ENCODE peak calls at places on chromosomes 3 and 15, in nine cellular contexts. One of them, this sample, is unnamed.

GRCh38 chr3:183822631-183823030 is 2.7 kb downstream of the MAP6D1 start:
- DNase-seq in heart right ventricle: no peak
- DNase-seq in psoas muscle: no peak
- DNase-seq in RWPE2: no peak
- DNase-seq in PC-9: no peak
- DNase-seq in testis: no peak
- DNase-seq in CD8-positive, alpha-beta T cell: no peak
- DNase-seq in sigmoid colon: no peak
- DNase-seq in left ventricle myocardium inferior: no peak
- DNase-seq in this sample: no peak

GRCh38 chr3:38005076-38006020 is 14.8 kb downstream of the VILL start:
- DNase-seq in testis: peak; percentile 94
- DNase-seq in CD8-positive, alpha-beta T cell: no peak
- DNase-seq in sigmoid colon: no peak
- DNase-seq in heart right ventricle: peak; percentile 62
- DNase-seq in psoas muscle: peak; percentile 66
- DNase-seq in left ventricle myocardium inferior: peak; percentile 82
- DNase-seq in RWPE2: no peak
- DNase-seq in PC-9: no peak
- DNase-seq in this sample: peak; percentile 82

GRCh38 chr15:89028036-89028435 is 60.2 kb upstream of the ABHD2 start:
- DNase-seq in PC-9: no peak
- DNase-seq in psoas muscle: no peak
- DNase-seq in left ventricle myocardium inferior: no peak
- DNase-seq in sigmoid colon: no peak
- DNase-seq in RWPE2: no peak
- DNase-seq in testis: no peak
- DNase-seq in CD8-positive, alpha-beta T cell: no peak
- DNase-seq in heart right ventricle: no peak
- DNase-seq in this sample: no peak

GRCh38 chr15:76753771-76754170 is 151.4 kb downstream of the SCAPER start:
- DNase-seq in sigmoid colon: no peak
- DNase-seq in heart right ventricle: no peak
- DNase-seq in PC-9: no peak
- DNase-seq in psoas muscle: no peak
- DNase-seq in CD8-positive, alpha-beta T cell: no peak
- DNase-seq in RWPE2: no peak
- DNase-seq in left ventricle myocardium inferior: no peak
- DNase-seq in testis: no peak
- DNase-seq in this sample: no peak

GRCh38 chr15:66570842-66571241 is 5.0 kb upstream of the LCTL start:
- DNase-seq in PC-9: no peak
- DNase-seq in psoas muscle: no peak
- DNase-seq in heart right ventricle: no peak
- DNase-seq in sigmoid colon: no peak
- DNase-seq in left ventricle myocardium inferior: no peak
- DNase-seq in RWPE2: no peak
- DNase-seq in testis: no peak
- DNase-seq in CD8-positive, alpha-beta T cell: no peak
- DNase-seq in this sample: no peak

GRCh38 chr3:156349111-156349510 is 205.8 kb downstream of the SSR3 start:
- DNase-seq in psoas muscle: no peak
- DNase-seq in CD8-positive, alpha-beta T cell: no peak
- DNase-seq in sigmoid colon: no peak
- DNase-seq in testis: no peak
- DNase-seq in left ventricle myocardium inferior: no peak
- DNase-seq in heart right ventricle: no peak
- DNase-seq in RWPE2: no peak
- DNase-seq in PC-9: no peak
- DNase-seq in this sample: no peak

GRCh38 chr3:187288176-187288893 is 3.2 kb downstream of the MASP1 start:
- DNase-seq in heart right ventricle: peak; percentile 54
- DNase-seq in testis: no peak
- DNase-seq in sigmoid colon: no peak
- DNase-seq in psoas muscle: peak; percentile 58
- DNase-seq in PC-9: no peak
- DNase-seq in CD8-positive, alpha-beta T cell: no peak
- DNase-seq in RWPE2: no peak
- DNase-seq in left ventricle myocardium inferior: no peak
- DNase-seq in this sample: no peak

GRCh38 chr3:182603501-182603900 is 189.8 kb upstream of the ATP11B start:
- DNase-seq in PC-9: no peak
- DNase-seq in RWPE2: no peak
- DNase-seq in CD8-positive, alpha-beta T cell: no peak
- DNase-seq in sigmoid colon: no peak
- DNase-seq in heart right ventricle: no peak
- DNase-seq in psoas muscle: no peak
- DNase-seq in left ventricle myocardium inferior: no peak
- DNase-seq in testis: no peak
- DNase-seq in this sample: no peak

GRCh38 chr3:1010228-1010627 is 82.6 kb upstream of the CNTN6 start:
- DNase-seq in sigmoid colon: no peak
- DNase-seq in heart right ventricle: no peak
- DNase-seq in RWPE2: no peak
- DNase-seq in PC-9: no peak
- DNase-seq in left ventricle myocardium inferior: no peak
- DNase-seq in psoas muscle: no peak
- DNase-seq in testis: no peak
- DNase-seq in CD8-positive, alpha-beta T cell: no peak
- DNase-seq in this sample: no peak
- H3K9me3 ChIP-seq in sigmoid colon: no peaks in the 10 kb centered on the region
- H3K9me3 ChIP-seq in heart right ventricle: no peaks in the 10 kb centered on the region
- H3K9me3 ChIP-seq in RWPE2: no peaks in the 10 kb centered on the region
- H3K9me3 ChIP-seq in PC-9: no peaks in the 10 kb centered on the region
- H3K9me3 ChIP-seq in left ventricle myocardium inferior: no peaks in the 10 kb centered on the region
- H3K9me3 ChIP-seq in psoas muscle: no peaks in the 10 kb centered on the region
- H3K9me3 ChIP-seq in testis: no peaks in the 10 kb centered on the region
- H3K9me3 ChIP-seq in CD8-positive, alpha-beta T cell: no peaks in the 10 kb centered on the region
- H3K9me3 ChIP-seq in this sample: no peaks in the 10 kb centered on the region

GRCh38 chr3:10668077-10668476 is 148.0 kb upstream of the SLC6A11 start:
- DNase-seq in heart right ventricle: no peak
- DNase-seq in RWPE2: no peak
- DNase-seq in testis: no peak
- DNase-seq in PC-9: no peak
- DNase-seq in CD8-positive, alpha-beta T cell: no peak
- DNase-seq in left ventricle myocardium inferior: no peak
- DNase-seq in sigmoid colon: no peak
- DNase-seq in psoas muscle: no peak
- DNase-seq in this sample: no peak

GRCh38 chr3:10669490-10670048 is 146.5 kb upstream of the SLC6A11 start:
- DNase-seq in CD8-positive, alpha-beta T cell: no peak
- DNase-seq in heart right ventricle: no peak
- DNase-seq in testis: no peak
- DNase-seq in RWPE2: no peak
- DNase-seq in psoas muscle: no peak
- DNase-seq in left ventricle myocardium inferior: no peak
- DNase-seq in sigmoid colon: no peak
- DNase-seq in PC-9: no peak
- DNase-seq in this sample: no peak

GRCh38 chr3:10665611-10666010 is 150.4 kb upstream of the SLC6A11 start:
- DNase-seq in CD8-positive, alpha-beta T cell: no peak
- DNase-seq in left ventricle myocardium inferior: no peak
- DNase-seq in PC-9: no peak
- DNase-seq in sigmoid colon: no peak
- DNase-seq in testis: no peak
- DNase-seq in heart right ventricle: no peak
- DNase-seq in RWPE2: no peak
- DNase-seq in psoas muscle: no peak
- DNase-seq in this sample: no peak

GRCh38 chr3:10667269-10667668 is 148.8 kb upstream of the SLC6A11 start:
- DNase-seq in RWPE2: no peak
- DNase-seq in PC-9: no peak
- DNase-seq in left ventricle myocardium inferior: no peak
- DNase-seq in testis: no peak
- DNase-seq in sigmoid colon: no peak
- DNase-seq in psoas muscle: no peak
- DNase-seq in CD8-positive, alpha-beta T cell: no peak
- DNase-seq in heart right ventricle: no peak
- DNase-seq in this sample: no peak

GRCh38 chr3:10666621-10667020 is 149.4 kb upstream of the SLC6A11 start:
- DNase-seq in left ventricle myocardium inferior: peak; percentile 46
- DNase-seq in CD8-positive, alpha-beta T cell: no peak
- DNase-seq in heart right ventricle: peak; percentile 19
- DNase-seq in PC-9: no peak
- DNase-seq in psoas muscle: peak; percentile 55
- DNase-seq in testis: no peak
- DNase-seq in sigmoid colon: no peak
- DNase-seq in RWPE2: no peak
- DNase-seq in this sample: peak; percentile 30
- TF ChIP-seq CTCF in left ventricle myocardium inferior: no peak
- TF ChIP-seq CTCF in CD8-positive, alpha-beta T cell: no peak
- TF ChIP-seq CTCF in heart right ventricle: no peak
- TF ChIP-seq CTCF in PC-9: no peak
- TF ChIP-seq CTCF in psoas muscle: no peak
- TF ChIP-seq CTCF in testis: no peak
- TF ChIP-seq CTCF in sigmoid colon: no peak
- TF ChIP-seq CTCF in RWPE2: no peak
- TF ChIP-seq CTCF in this sample: no peak

GRCh38 chr3:149590691-149591441 is 67.0 kb downstream of the WWTR1 start:
- DNase-seq in testis: no peak
- DNase-seq in PC-9: no peak
- DNase-seq in sigmoid colon: no peak
- DNase-seq in RWPE2: no peak
- DNase-seq in left ventricle myocardium inferior: no peak
- DNase-seq in psoas muscle: no peak
- DNase-seq in CD8-positive, alpha-beta T cell: no peak
- DNase-seq in heart right ventricle: no peak
- DNase-seq in this sample: no peak

GRCh38 chr3:149596136-149596770 is 61.6 kb downstream of the WWTR1 start:
- DNase-seq in psoas muscle: no peak
- DNase-seq in CD8-positive, alpha-beta T cell: no peak
- DNase-seq in PC-9: no peak
- DNase-seq in left ventricle myocardium inferior: no peak
- DNase-seq in testis: no peak
- DNase-seq in RWPE2: no peak
- DNase-seq in sigmoid colon: no peak
- DNase-seq in heart right ventricle: no peak
- DNase-seq in this sample: peak; percentile 55

GRCh38 chr3:149589332-149589731 is 68.5 kb downstream of the WWTR1 start:
- DNase-seq in PC-9: no peak
- DNase-seq in RWPE2: no peak
- DNase-seq in testis: no peak
- DNase-seq in left ventricle myocardium inferior: no peak
- DNase-seq in heart right ventricle: no peak
- DNase-seq in psoas muscle: no peak
- DNase-seq in CD8-positive, alpha-beta T cell: no peak
- DNase-seq in sigmoid colon: no peak
- DNase-seq in this sample: peak; percentile 75

GRCh38 chr3:149593416-149594160 is 64.2 kb downstream of the WWTR1 start:
- DNase-seq in left ventricle myocardium inferior: no peak
- DNase-seq in CD8-positive, alpha-beta T cell: no peak
- DNase-seq in PC-9: no peak
- DNase-seq in psoas muscle: no peak
- DNase-seq in sigmoid colon: no peak
- DNase-seq in heart right ventricle: no peak
- DNase-seq in RWPE2: no peak
- DNase-seq in testis: no peak
- DNase-seq in this sample: no peak

DNA sequence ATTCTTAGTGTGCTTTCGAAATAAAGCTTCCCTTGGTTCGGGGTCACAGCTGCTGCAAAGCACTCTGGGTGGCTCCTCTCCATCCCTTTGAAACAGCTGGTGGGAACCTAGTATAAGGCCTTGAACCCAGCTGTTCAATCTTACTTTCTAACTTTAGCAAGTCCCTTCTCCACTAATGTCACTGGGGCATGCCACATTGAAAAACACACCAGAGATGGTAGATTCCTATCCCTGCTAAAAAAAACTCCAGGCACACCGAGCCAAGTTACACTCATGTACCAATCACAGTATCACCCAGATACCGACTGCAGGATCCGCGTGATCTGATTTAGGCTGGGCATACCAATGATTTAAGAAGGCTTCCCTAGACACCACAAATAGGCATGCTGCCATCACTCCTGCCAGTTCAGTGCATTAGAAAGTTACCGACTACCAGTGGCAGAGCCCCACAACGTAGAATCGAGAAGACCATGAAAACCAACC is 65.0 kb downstream of the WWTR1 start:
- DNase-seq in testis: peak; percentile 62
- DNase-seq in PC-9: no peak
- DNase-seq in CD8-positive, alpha-beta T cell: no peak
- DNase-seq in psoas muscle: peak; percentile 71
- DNase-seq in sigmoid colon: no peak
- DNase-seq in left ventricle myocardium inferior: peak; percentile 31
- DNase-seq in heart right ventricle: peak; percentile 73
- DNase-seq in RWPE2: no peak
- DNase-seq in this sample: no peak
- H3K4me1 ChIP-seq in testis: peaks cover 12% of the 10 kb centered on the region
- H3K4me1 ChIP-seq in PC-9: peaks cover 14% of the 10 kb centered on the region
- H3K4me1 ChIP-seq in CD8-positive, alpha-beta T cell: no peaks in the 10 kb centered on the region
- H3K4me1 ChIP-seq in psoas muscle: peaks cover 61% of the 10 kb centered on the region
- H3K4me1 ChIP-seq in sigmoid colon: peaks cover 54% of the 10 kb centered on the region
- H3K4me1 ChIP-seq in left ventricle myocardium inferior: peaks cover 86% of the 10 kb centered on the region
- H3K4me1 ChIP-seq in heart right ventricle: peaks cover 80% of the 10 kb centered on the region
- H3K4me1 ChIP-seq in RWPE2: peaks cover 28% of the 10 kb centered on the region
- H3K4me1 ChIP-seq in this sample: peaks cover 29% of the 10 kb centered on the region

GRCh38 chr15:27086800-27087199 is 115.8 kb downstream of the GABRG3 start:
- DNase-seq in RWPE2: no peak
- DNase-seq in left ventricle myocardium inferior: no peak
- DNase-seq in sigmoid colon: no peak
- DNase-seq in psoas muscle: no peak
- DNase-seq in PC-9: no peak
- DNase-seq in CD8-positive, alpha-beta T cell: no peak
- DNase-seq in heart right ventricle: peak; percentile 13
- DNase-seq in testis: no peak
- DNase-seq in this sample: no peak

GRCh38 chr15:27089233-27089586 is 118.2 kb downstream of the GABRG3 start:
- DNase-seq in PC-9: no peak
- DNase-seq in CD8-positive, alpha-beta T cell: no peak
- DNase-seq in left ventricle myocardium inferior: no peak
- DNase-seq in heart right ventricle: no peak
- DNase-seq in testis: no peak
- DNase-seq in psoas muscle: no peak
- DNase-seq in RWPE2: no peak
- DNase-seq in sigmoid colon: no peak
- DNase-seq in this sample: no peak

GRCh38 chr15:27087651-27088583 is 116.9 kb downstream of the GABRG3 start:
- DNase-seq in CD8-positive, alpha-beta T cell: no peak
- DNase-seq in sigmoid colon: no peak
- DNase-seq in psoas muscle: no peak
- DNase-seq in testis: no peak
- DNase-seq in PC-9: no peak
- DNase-seq in left ventricle myocardium inferior: no peak
- DNase-seq in RWPE2: no peak
- DNase-seq in heart right ventricle: no peak
- DNase-seq in this sample: no peak

GRCh38 chr15:27088584-27089232 is 117.7 kb downstream of the GABRG3 start:
- DNase-seq in PC-9: no peak
- DNase-seq in testis: no peak
- DNase-seq in psoas muscle: no peak
- DNase-seq in heart right ventricle: no peak
- DNase-seq in RWPE2: no peak
- DNase-seq in sigmoid colon: no peak
- DNase-seq in left ventricle myocardium inferior: no peak
- DNase-seq in CD8-positive, alpha-beta T cell: no peak
- DNase-seq in this sample: no peak

DNA sequence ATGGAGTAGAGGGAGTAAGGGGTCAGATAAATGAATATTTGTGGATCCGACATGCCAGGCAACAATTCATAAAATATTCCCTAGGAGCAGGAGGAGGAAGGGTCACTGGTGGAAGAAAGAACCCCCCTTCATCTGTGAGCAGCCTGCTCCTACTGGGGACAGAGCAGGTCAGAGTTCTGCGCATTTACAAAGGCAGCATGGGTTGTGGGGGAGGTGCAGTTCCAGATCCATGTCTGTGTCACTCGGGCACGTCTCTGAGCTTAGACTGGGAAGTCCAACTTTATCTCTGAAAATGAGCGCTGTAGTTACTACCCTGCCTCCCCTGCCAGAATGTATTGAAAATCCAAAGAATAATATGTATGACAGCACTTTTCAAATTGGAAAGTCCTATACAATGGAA is 115.2 kb downstream of the GABRG3 start:
- DNase-seq in left ventricle myocardium inferior: no peak
- DNase-seq in RWPE2: no peak
- DNase-seq in heart right ventricle: no peak
- DNase-seq in PC-9: no peak
- DNase-seq in testis: no peak
- DNase-seq in sigmoid colon: no peak
- DNase-seq in CD8-positive, alpha-beta T cell: no peak
- DNase-seq in psoas muscle: no peak
- DNase-seq in this sample: no peak
- H3K9me3 ChIP-seq in left ventricle myocardium inferior: peaks cover 27% of the 10 kb centered on the region
- H3K9me3 ChIP-seq in RWPE2: peaks cover 8% of the 10 kb centered on the region
- H3K9me3 ChIP-seq in heart right ventricle: no peaks in the 10 kb centered on the region
- H3K9me3 ChIP-seq in PC-9: no peaks in the 10 kb centered on the region
- H3K9me3 ChIP-seq in testis: no peaks in the 10 kb centered on the region
- H3K9me3 ChIP-seq in sigmoid colon: peaks cover 5% of the 10 kb centered on the region
- H3K9me3 ChIP-seq in CD8-positive, alpha-beta T cell: no peaks in the 10 kb centered on the region
- H3K9me3 ChIP-seq in psoas muscle: no peaks in the 10 kb centered on the region
- H3K9me3 ChIP-seq in this sample: no peaks in the 10 kb centered on the region

This sample was measured in cardiac muscle cell.